ENCODE peak calls at places on chromosomes 4 and X, in ten cellular contexts. F is CD8-positive, alpha-beta T cell; G is IMR-90; V is BE2C; U is ovary; A is left ventricle myocardium inferior; X is kidney epithelial cell; I is pancreas; W is fibroblast of lung; J is colonic mucosa. E is an unnamed sample.

GRCh38 chr4:159273841-159274240 is 171.0 kb downstream of the RAPGEF2 start:
- DNase-seq in F (no peak), G (no peak), V (no peak), U (no peak), A (no peak), X (no peak), I (no peak), W (no peak), J (no peak), E (no peak)

GRCh38 chr4:138647433-138647832 is 368.1 kb upstream of the NOCT start:
- DNase-seq in F (no peak), G (no peak), V (no peak), U (no peak), A (no peak), X (no peak), I (no peak), W (no peak), J (no peak), E (no peak)

GRCh38 chrX:41923925-41924693 is 755 bp upstream of the CASK start:
- DNase-seq in F (no peak), G (peak), V (peak), U (no peak), A (no peak), X (no peak), I (peak), W (peak), J (peak), E (no peak)

GRCh38 chrX:2483398-2483797 is 17.4 kb downstream of the DHRSX start:
- DNase-seq in F (no peak), G (no peak), V (no peak), U (no peak), A (no peak), X (no peak), I (no peak), W (no peak), J (no peak), E (no peak)

GRCh38 chr4:184396001-184396400 is 78.3 kb downstream of the IRF2 start:
- DNase-seq in F (no peak), G (no peak), V (no peak), U (no peak), A (no peak), X (no peak), I (no peak), W (no peak), J (no peak), E (peak)

GRCh38 chrX:118569676-118570075 is 74.1 kb downstream of the DOCK11 start:
- DNase-seq in F (no peak), G (no peak), V (no peak), U (no peak), A (no peak), X (no peak), I (no peak), W (no peak), J (no peak), E (peak)

GRCh38 chr4:87506974-87507701 is 22.0 kb downstream of the SPARCL1 start:
- DNase-seq in F (no peak), G (peak), V (no peak), U (no peak), A (no peak), X (no peak), I (no peak), W (peak), J (no peak), E (peak)

GRCh38 chrX:1387141-1387776 is 4.7 kb downstream of the SLC25A6 start:
- DNase-seq in F (no peak), G (no peak), V (no peak), U (no peak), A (no peak), X (no peak), I (peak), W (no peak), J (no peak), E (no peak)

GRCh38 chr4:173494013-173494970 is 35.7 kb downstream of the HAND2 start:
- DNase-seq in F (peak), G (peak), V (no peak), U (peak), A (peak), X (no peak), I (peak), W (peak), J (peak), E (no peak)

GRCh38 chr4:36251983-36252382 is 7.7 kb upstream of the ARAP2 start:
- DNase-seq in F (no peak), G (no peak), V (no peak), U (no peak), A (no peak), X (no peak), I (no peak), W (no peak), J (no peak), E (no peak)

GRCh38 chrX:22652596-22652995 is 347.2 kb upstream of the DDX53 start:
- DNase-seq in F (no peak), G (peak), V (peak), U (no peak), A (no peak), X (no peak), I (no peak), W (peak), J (peak), E (no peak)

GRCh38 chrX:15107367-15107988 is 162.4 kb downstream of the ASB9 start:
- DNase-seq in F (no peak), G (no peak), V (no peak), U (no peak), A (no peak), X (no peak), I (no peak), W (no peak), J (no peak), E (no peak)

GRCh38 chr4:133995243-133995960 is 206.2 kb downstream of the PABPC4L start:
- DNase-seq in F (no peak), G (no peak), V (no peak), U (no peak), A (no peak), X (no peak), I (no peak), W (no peak), J (no peak), E (no peak)

GRCh38 chrX:15301924-15302323 is 13.5 kb downstream of the ASB11 start:
- DNase-seq in F (no peak), G (peak), V (no peak), U (no peak), A (peak), X (no peak), I (peak), W (peak), J (peak), E (no peak)

GRCh38 chrX:139204903-139205667 is 325.5 kb upstream of the F9 start:
- DNase-seq in F (no peak), G (no peak), V (no peak), U (peak), A (peak), X (no peak), I (peak), W (no peak), J (peak), E (no peak)

GRCh38 chr4:185847352-185848078 is 35.5 kb upstream of the SORBS2 start:
- DNase-seq in F (no peak), G (peak), V (peak), U (no peak), A (peak), X (peak), I (no peak), W (peak), J (peak), E (no peak)

GRCh38 chrX:23008431-23009099 is 8.8 kb downstream of the DDX53 start:
- DNase-seq in F (no peak), G (peak), V (peak), U (no peak), A (no peak), X (no peak), I (no peak), W (peak), J (no peak), E (peak)

GRCh38 chrX:16484338-16484737 is 165.6 kb upstream of the S100G start:
- DNase-seq in F (peak), G (peak), V (no peak), U (no peak), A (no peak), X (peak), I (no peak), W (peak), J (no peak), E (peak)

GRCh38 chr4:65789850-65790249 is 119.6 kb upstream of the EPHA5 start:
- DNase-seq in F (no peak), G (no peak), V (no peak), U (no peak), A (no peak), X (no peak), I (no peak), W (no peak), J (no peak), E (peak)

GRCh38 chr4:176393306-176394013 is 73.7 kb downstream of the SPCS3 start:
- DNase-seq in F (no peak), G (peak), V (no peak), U (no peak), A (no peak), X (no peak), I (no peak), W (peak), J (no peak), E (no peak)

GRCh38 chr4:8639021-8639420 is 46.5 kb downstream of the CPZ start:
- DNase-seq in F (no peak), G (no peak), V (no peak), U (no peak), A (no peak), X (no peak), I (no peak), W (no peak), J (no peak), E (no peak)

GRCh38 chr4:89614155-89614554 is 222.8 kb downstream of the SNCA start:
- DNase-seq in F (no peak), G (no peak), V (no peak), U (no peak), A (no peak), X (no peak), I (no peak), W (no peak), J (no peak), E (no peak)

GRCh38 chrX:19904778-19905367 is 17.5 kb upstream of the SH3KBP1 start:
- DNase-seq in F (no peak), G (peak), V (peak), U (no peak), A (no peak), X (no peak), I (peak), W (peak), J (no peak), E (peak)

GRCh38 chrX:114959729-114960128 is 57.7 kb downstream of the IL13RA2 start:
- DNase-seq in F (no peak), G (peak), V (no peak), U (no peak), A (no peak), X (no peak), I (no peak), W (peak), J (no peak), E (no peak)

GRCh38 chr4:129239088-129239487 is 143.1 kb downstream of the C4orf33 start:
- DNase-seq in F (no peak), G (no peak), V (no peak), U (no peak), A (peak), X (no peak), I (no peak), W (peak), J (peak), E (no peak)

GRCh38 chr4:13982008-13982407 is 354.5 kb upstream of the BOD1L1 start:
- DNase-seq in F (no peak), G (no peak), V (no peak), U (no peak), A (no peak), X (no peak), I (no peak), W (no peak), J (no peak), E (no peak)

GRCh38 chr4:1766336-1767057 is 26.6 kb upstream of the FGFR3 start:
- DNase-seq in F (no peak), G (no peak), V (no peak), U (no peak), A (no peak), X (no peak), I (peak), W (no peak), J (no peak), E (no peak)

GRCh38 chr4:53476232-53477037 is 99.0 kb downstream of the FIP1L1 start:
- DNase-seq in F (no peak), G (peak), V (no peak), U (no peak), A (no peak), X (peak), I (no peak), W (peak), J (no peak), E (peak)

GRCh38 chr4:182644326-182645050 is 272.7 kb downstream of the DCTD start:
- DNase-seq in F (no peak), G (peak), V (no peak), U (no peak), A (no peak), X (no peak), I (no peak), W (no peak), J (no peak), E (no peak)

GRCh38 chr4:21801661-21802355 is 146.8 kb downstream of the KCNIP4 start:
- DNase-seq in F (no peak), G (no peak), V (no peak), U (no peak), A (no peak), X (no peak), I (no peak), W (no peak), J (no peak), E (no peak)

GRCh38 chr4:125985856-125986255 is 671.1 kb downstream of the FAT4 start:
- DNase-seq in F (no peak), G (no peak), V (peak), U (no peak), A (no peak), X (no peak), I (no peak), W (no peak), J (no peak), E (no peak)
- H3K4me3 ChIP-seq in F (no peak), G (no peak), V (no peak), U (no peak), A (no peak), X (no peak), I (no peak), W (no peak), J (no peak), E (no peak)

GRCh38 chr4:96035727-96036126 is 195.8 kb downstream of the PDHA2 start:
- DNase-seq in F (no peak), G (no peak), V (peak), U (no peak), A (no peak), X (no peak), I (no peak), W (peak), J (no peak), E (no peak)
- TF ChIP-seq CTCF in F (no peak), G (no peak), V (peak), U (no peak), A (peak), X (peak), I (no peak), W (peak), J (peak), E (peak)

GRCh38 chr4:11427201-11427996 is 1.3 kb downstream of the HS3ST1 start:
- DNase-seq in F (no peak), G (no peak), V (no peak), U (no peak), A (no peak), X (no peak), I (no peak), W (peak), J (no peak), E (no peak)
- H3K4me3 ChIP-seq in F (no peak), G (no peak), V (no peak), U (peak), A (peak), X (peak), I (peak), W (no peak), J (peak), E (peak)

DNA sequence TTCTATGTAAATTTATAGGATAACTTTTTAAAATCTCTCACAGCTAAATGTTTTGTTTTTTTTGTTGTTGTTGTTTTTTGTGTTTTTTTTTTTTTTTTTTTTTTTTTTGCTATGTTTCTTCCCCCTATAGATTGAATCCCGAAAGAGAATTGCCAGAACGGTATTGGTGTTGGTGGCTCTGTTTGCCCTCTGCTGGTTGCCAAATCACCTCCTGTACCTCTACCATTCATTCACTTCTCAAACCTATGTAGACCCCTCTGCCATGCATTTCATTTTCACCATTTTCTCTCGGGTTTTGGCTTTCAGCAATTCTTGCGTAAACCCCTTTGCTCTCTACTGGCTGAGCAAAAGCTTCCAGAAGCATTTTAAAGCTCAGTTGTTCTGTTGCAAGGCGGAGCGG is 4.1 kb downstream of the BRS3 start:
- DNase-seq in F (no peak), G (no peak), V (no peak), U (no peak), A (no peak), X (no peak), I (no peak), W (no peak), J (no peak), E (no peak)
- TF ChIP-seq CTCF in F (no peak), G (no peak), V (peak), U (no peak), A (no peak), X (no peak), I (no peak), W (no peak), J (no peak), E (no peak)

DNA sequence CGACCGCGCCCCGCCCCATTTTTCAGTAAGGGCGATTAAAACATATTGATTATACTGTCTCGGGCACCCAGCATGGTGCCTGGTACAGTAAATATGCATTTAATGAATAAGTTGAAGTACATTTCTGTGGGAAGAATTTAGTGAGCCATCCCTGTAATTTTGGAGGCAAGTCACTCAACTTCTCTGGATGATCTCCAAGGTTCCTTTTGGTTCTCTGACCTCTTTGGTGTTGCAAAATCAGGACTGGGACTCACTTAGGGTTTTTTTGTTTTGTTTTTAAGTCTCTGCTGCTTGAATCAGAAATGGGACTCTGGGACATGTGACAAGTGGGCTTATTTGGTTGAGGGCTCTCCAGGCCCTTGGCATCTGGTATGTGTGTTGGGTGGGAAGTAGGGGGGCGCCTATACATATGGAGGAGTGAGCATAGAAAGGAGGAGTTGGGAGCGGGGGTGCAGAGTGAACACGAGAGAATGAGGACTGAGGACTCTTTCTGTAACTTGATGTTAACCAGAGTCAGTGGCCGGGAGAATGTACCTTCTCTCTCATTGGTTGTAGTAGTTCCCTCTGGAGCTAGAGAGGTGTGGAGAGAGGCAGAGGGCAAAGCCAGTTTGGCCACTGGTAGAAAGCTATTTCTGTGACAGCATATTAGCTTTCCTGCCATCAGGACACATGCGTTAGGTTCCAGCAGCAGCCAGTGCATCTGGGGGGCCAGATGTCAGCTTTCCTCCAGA is 1.9 kb downstream of the ARHGAP10 start:
- DNase-seq in F (no peak), G (peak), V (peak), U (peak), A (peak), X (no peak), I (no peak), W (peak), J (no peak), E (no peak)
- H3K4me3 ChIP-seq in F (no peak), G (peak), V (peak), U (peak), A (peak), X (peak), I (peak), W (peak), J (peak), E (peak)

GRCh38 chr4:145938618-145939177 is at the start of gene ZNF827:
- DNase-seq in F (peak), G (peak), V (peak), U (peak), A (peak), X (peak), I (peak), W (peak), J (peak), E (no peak)
- TF ChIP-seq CTCF in F (no peak), G (no peak), V (no peak), U (no peak), A (no peak), X (no peak), I (no peak), W (no peak), J (no peak), E (no peak)

GRCh38 chrX:107450823-107451509 is 1.5 kb downstream of the FRMPD3 start:
- DNase-seq in F (no peak), G (no peak), V (peak), U (peak), A (no peak), X (no peak), I (no peak), W (no peak), J (no peak), E (no peak)
- H3K4me3 ChIP-seq in F (peak), G (no peak), V (no peak), U (no peak), A (no peak), X (no peak), I (no peak), W (no peak), J (no peak), E (no peak)

GRCh38 chrX:102063445-102064074 is 61.9 kb upstream of the TCEAL2 start:
- DNase-seq in F (no peak), G (no peak), V (no peak), U (no peak), A (no peak), X (no peak), I (no peak), W (no peak), J (no peak), E (no peak)

GRCh38 chrX:102067966-102068723 is 57.3 kb upstream of the TCEAL2 start:
- DNase-seq in F (peak), G (peak), V (peak), U (peak), A (no peak), X (no peak), I (peak), W (peak), J (no peak), E (no peak)
- TF ChIP-seq CTCF in F (peak), G (peak), V (peak), U (peak), A (peak), X (peak), I (no peak), W (peak), J (peak), E (peak)